ENCODE peak calls at places on chromosomes 11 and 22, in six cellular contexts. F is ovary, O is fibroblast of mammary gland, A is PC-9, V is AG10803, Z is cardiac fibroblast. X is an unnamed sample.

GRCh38 chr11:103648054-103648453 is 388.4 kb upstream of the DDI1 start:
- DNase-seq in F (no peak), O (no peak), A (no peak), V (no peak), Z (no peak), X (no peak)

GRCh38 chr11:369336-370018 is at the start of gene B4GALNT4:
- DNase-seq in F (peak), O (no peak), A (no peak), V (no peak), Z (no peak), X (no peak)

GRCh38 chr11:79860336-79860735 is 419.5 kb upstream of the TENM4 start:
- DNase-seq in F (no peak), O (no peak), A (no peak), V (no peak), Z (no peak), X (no peak)

GRCh38 chr22:41180926-41181325 is 24.2 kb upstream of the L3MBTL2 start:
- DNase-seq in F (no peak), O (no peak), A (no peak), V (no peak), Z (no peak), X (no peak)

GRCh38 chr22:41417622-41418390 is 28.8 kb downstream of the TOB2 start:
- DNase-seq in F (peak), O (no peak), A (peak), V (peak), Z (peak), X (no peak)

GRCh38 chr22:46432164-46433068 is 96.9 kb downstream of the TRMU start:
- DNase-seq in F (no peak), O (no peak), A (no peak), V (peak), Z (no peak), X (no peak)

GRCh38 chr11:128766687-128767086 is 72.8 kb downstream of the FLI1 start:
- DNase-seq in F (no peak), O (peak), A (no peak), V (peak), Z (no peak), X (no peak)

GRCh38 chr11:64271339-64272132 is 12.9 kb downstream of the BAD start:
- DNase-seq in F (peak), O (peak), A (peak), V (peak), Z (peak), X (peak)

GRCh38 chr22:23512738-23513137 is 67.4 kb downstream of the IGLL1 start:
- DNase-seq in F (no peak), O (no peak), A (no peak), V (no peak), Z (no peak), X (no peak)

GRCh38 chr11:64864473-64865285 is 13.7 kb downstream of the EHD1 start:
- DNase-seq in F (peak), O (peak), A (peak), V (peak), Z (peak), X (no peak)

GRCh38 chr11:14041040-14041439 is 78.5 kb downstream of the SPON1 start:
- DNase-seq in F (no peak), O (peak), A (no peak), V (no peak), Z (no peak), X (no peak)

GRCh38 chr22:48938741-48939140 is 888.9 kb downstream of the BRD1 start:
- DNase-seq in F (no peak), O (no peak), A (no peak), V (no peak), Z (no peak), X (no peak)

GRCh38 chr11:74000770-74001169 is 8.1 kb downstream of the UCP3 start:
- DNase-seq in F (no peak), O (no peak), A (no peak), V (no peak), Z (no peak), X (no peak)

GRCh38 chr22:19843107-19843856 is 11.4 kb downstream of the GNB1L start:
- DNase-seq in F (no peak), O (no peak), A (no peak), V (no peak), Z (no peak), X (no peak)

GRCh38 chr11:36010010-36010740 is 66.3 kb downstream of the LDLRAD3 start:
- DNase-seq in F (no peak), O (peak), A (no peak), V (peak), Z (peak), X (no peak)

GRCh38 chr22:29427176-29427760 is 11.1 kb upstream of the RFPL1 start:
- DNase-seq in F (no peak), O (peak), A (no peak), V (no peak), Z (no peak), X (no peak)

GRCh38 chr11:94332814-94333213 is 28.4 kb downstream of the IZUMO1R start:
- DNase-seq in F (no peak), O (no peak), A (no peak), V (no peak), Z (no peak), X (no peak)

GRCh38 chr11:128324531-128325141 is 262.7 kb downstream of the ETS1 start:
- DNase-seq in F (no peak), O (no peak), A (no peak), V (no peak), Z (no peak), X (no peak)

GRCh38 chr11:8063319-8063718 is 17.7 kb upstream of the TUB start:
- DNase-seq in F (no peak), O (peak), A (no peak), V (peak), Z (peak), X (no peak)

GRCh38 chr11:46222485-46223251 is 54.8 kb upstream of the CREB3L1 start:
- DNase-seq in F (no peak), O (peak), A (no peak), V (no peak), Z (no peak), X (no peak)

GRCh38 chr11:131656179-131656838 is 285.9 kb downstream of the NTM start:
- DNase-seq in F (no peak), O (no peak), A (no peak), V (no peak), Z (no peak), X (no peak)

GRCh38 chr11:124167852-124168251 is 15.3 kb upstream of the OR10D3 start:
- DNase-seq in F (no peak), O (no peak), A (no peak), V (no peak), Z (no peak), X (no peak)

GRCh38 chr11:57349491-57350274 is 11.5 kb downstream of the P2RX3 start:
- DNase-seq in F (peak), O (peak), A (peak), V (peak), Z (peak), X (no peak)

GRCh38 chr22:42309865-42310264 is 39.4 kb upstream of the TCF20 start:
- DNase-seq in F (no peak), O (no peak), A (no peak), V (no peak), Z (no peak), X (no peak)

GRCh38 chr11:3006505-3007260 is 14.6 kb upstream of the NAP1L4 start:
- DNase-seq in F (no peak), O (no peak), A (no peak), V (no peak), Z (no peak), X (no peak)

GRCh38 chr11:61533401-61533800 is 24.9 kb downstream of the LRRC10B start:
- DNase-seq in F (no peak), O (no peak), A (no peak), V (no peak), Z (no peak), X (no peak)

GRCh38 chr22:28994522-28994921 is 67.1 kb downstream of the C22orf31 start:
- DNase-seq in F (no peak), O (no peak), A (no peak), V (no peak), Z (no peak), X (no peak)

GRCh38 chr11:90426442-90426841 is 203.6 kb upstream of the CHORDC1 start:
- DNase-seq in F (no peak), O (no peak), A (no peak), V (no peak), Z (no peak), X (no peak)

GRCh38 chr11:62340269-62340901 is 3.1 kb downstream of the ASRGL1 start:
- DNase-seq in F (peak), O (peak), A (peak), V (peak), Z (peak), X (peak)

GRCh38 chr22:35601743-35602633 is 15.1 kb downstream of the MB start:
- DNase-seq in F (no peak), O (peak), A (peak), V (peak), Z (peak), X (peak)

GRCh38 chr11:45517171-45517770 is 148.2 kb downstream of the CHST1 start:
- DNase-seq in F (no peak), O (no peak), A (no peak), V (no peak), Z (no peak), X (no peak)

GRCh38 chr11:8867856-8868705 is 42.9 kb upstream of the AKIP1 start:
- DNase-seq in F (no peak), O (peak), A (peak), V (peak), Z (peak), X (no peak)

GRCh38 chr11:6022954-6023353 is 7.6 kb downstream of the OR56A1 start:
- DNase-seq in F (no peak), O (peak), A (no peak), V (peak), Z (peak), X (peak)

GRCh38 chr11:126348806-126349582 is 6.5 kb upstream of the ST3GAL4 start:
- DNase-seq in F (no peak), O (peak), A (no peak), V (peak), Z (peak), X (no peak)

GRCh38 chr11:119872911-119873310 is 143.9 kb upstream of the NECTIN1 start:
- DNase-seq in F (no peak), O (no peak), A (no peak), V (no peak), Z (no peak), X (no peak)
- H3K4me3 ChIP-seq in F (no peak), O (no peak), A (no peak), V (no peak), Z (no peak), X (no peak)

GRCh38 chr22:37865510-37865909 is 16.3 kb downstream of the EIF3L start:
- DNase-seq in F (no peak), O (no peak), A (no peak), V (no peak), Z (no peak), X (no peak)

GRCh38 chr22:37862570-37863325 is 13.5 kb downstream of the EIF3L start:
- DNase-seq in F (no peak), O (peak), A (no peak), V (no peak), Z (no peak), X (no peak)

GRCh38 chr22:37854946-37855345 is 5.7 kb downstream of the EIF3L start:
- DNase-seq in F (no peak), O (no peak), A (no peak), V (no peak), Z (no peak), X (no peak)

GRCh38 chr22:37855462-37855861 is 6.2 kb downstream of the EIF3L start:
- DNase-seq in F (no peak), O (no peak), A (no peak), V (no peak), Z (no peak), X (no peak)

GRCh38 chr22:37860796-37861421 is 11.7 kb downstream of the EIF3L start:
- DNase-seq in F (no peak), O (no peak), A (no peak), V (no peak), Z (no peak), X (no peak)
- TF ChIP-seq CTCF in F (no peak), O (no peak), A (no peak), V (no peak), Z (no peak), X (no peak)

GRCh38 chr11:133966147-133966546 is 9.4 kb upstream of the IGSF9B start:
- DNase-seq in F (no peak), O (no peak), A (no peak), V (no peak), Z (no peak), X (no peak)

GRCh38 chr11:133969072-133969471 is 12.3 kb upstream of the IGSF9B start:
- DNase-seq in F (no peak), O (no peak), A (no peak), V (no peak), Z (no peak), X (no peak)

GRCh38 chr11:133966924-133967598 is 10.3 kb upstream of the IGSF9B start:
- DNase-seq in F (peak), O (no peak), A (no peak), V (no peak), Z (no peak), X (no peak)

GRCh38 chr11:133968300-133968699 is 11.5 kb upstream of the IGSF9B start:
- DNase-seq in F (no peak), O (no peak), A (no peak), V (no peak), Z (no peak), X (no peak)

GRCh38 chr11:133967599-133968238 is 11.0 kb upstream of the IGSF9B start:
- DNase-seq in F (no peak), O (no peak), A (no peak), V (no peak), Z (no peak), X (no peak)
- H3K4me3 ChIP-seq in F (no peak), O (no peak), A (no peak), V (no peak), Z (no peak), X (no peak)

GRCh38 chr11:69383372-69383771 is 89.4 kb downstream of the MYEOV start:
- DNase-seq in F (no peak), O (no peak), A (no peak), V (no peak), Z (no peak), X (no peak)

GRCh38 chr11:69380921-69381581 is 87.1 kb downstream of the MYEOV start:
- DNase-seq in F (no peak), O (no peak), A (peak), V (no peak), Z (no peak), X (no peak)

GRCh38 chr11:69382131-69383128 is 88.5 kb downstream of the MYEOV start:
- DNase-seq in F (peak), O (peak), A (peak), V (no peak), Z (peak), X (no peak)

GRCh38 chr11:69380451-69380901 is 86.5 kb downstream of the MYEOV start:
- DNase-seq in F (no peak), O (no peak), A (no peak), V (no peak), Z (no peak), X (no peak)

DNA sequence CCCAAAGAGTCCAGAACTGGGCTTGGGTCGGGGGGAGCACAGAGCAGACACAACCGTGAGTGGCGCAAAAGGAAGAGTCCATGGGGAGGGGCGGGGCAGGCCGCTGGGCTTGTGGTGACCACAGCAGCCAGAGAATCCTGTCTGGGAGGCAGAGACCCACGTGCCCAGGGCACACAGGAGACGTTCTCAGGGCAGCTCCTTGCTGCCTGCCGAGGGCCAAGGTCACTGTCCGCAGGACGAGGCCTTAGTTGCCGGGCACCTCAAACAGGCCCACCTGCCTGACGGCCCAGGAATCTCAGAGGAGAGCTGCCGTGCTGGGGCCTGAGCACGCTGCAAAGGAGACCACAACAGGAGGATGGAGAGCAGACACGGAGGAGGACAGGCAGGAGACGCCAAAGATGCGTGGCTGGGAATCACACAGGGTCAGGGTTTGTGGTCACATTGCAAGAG is 87.8 kb downstream of the MYEOV start:
- DNase-seq in F (no peak), O (no peak), A (no peak), V (no peak), Z (no peak), X (no peak)
- TF ChIP-seq CTCF in F (no peak), O (no peak), A (no peak), V (no peak), Z (no peak), X (no peak)

X was measured in AG09309.